ENCODE peak calls at places on chromosomes 11 and 22, in six cellular contexts. R is spleen, A is stomach, K is HCT116, B is transverse colon, W is suprapubic skin. L is an unnamed sample.
A peak's percentile ranks its signal among the peaks of the same experiment; 100 is the strongest.

GRCh38 chr11:125941606-125942275 is 4.1 kb upstream of the VSIG10L2 start:
- DNase-seq in K (peak; percentile 22), A (peak; percentile 70), R (no peak), W (no peak), B (peak; percentile 69), L (peak; percentile 52)

GRCh38 chr22:17366830-17367229 is 2.4 kb upstream of the CECR2 start:
- DNase-seq in R (peak; percentile 81), K (peak; percentile 18), W (no peak), A (no peak), B (peak; percentile 17), L (no peak)

GRCh38 chr11:11752688-11753087 is 89.1 kb upstream of the USP47 start:
- DNase-seq in W (no peak), R (no peak), K (no peak), A (no peak), B (no peak), L (no peak)

GRCh38 chr11:4068962-4069361 is 25.6 kb upstream of the RRM1 start:
- DNase-seq in B (no peak), W (no peak), R (no peak), A (no peak), K (no peak), L (no peak)

GRCh38 chr11:47980093-47980906 is at the start of gene PTPRJ:
- DNase-seq in W (no peak), B (peak; percentile 63), R (peak; percentile 93), K (no peak), A (peak; percentile 70), L (peak; percentile 75)

GRCh38 chr22:45477366-45478107 is 25.1 kb upstream of the FBLN1 start:
- DNase-seq in A (no peak), W (no peak), K (no peak), B (no peak), R (peak; percentile 31), L (no peak)

GRCh38 chr22:28442264-28442950 is 237.2 kb downstream of the TTC28 start:
- DNase-seq in W (peak; percentile 83), B (peak; percentile 78), R (peak; percentile 90), K (peak; percentile 6), A (peak; percentile 85), L (peak; percentile 64)

GRCh38 chr11:980438-981365 is 55.0 kb downstream of the AP2A2 start:
- DNase-seq in K (no peak), W (no peak), A (peak; percentile 36), B (no peak), R (no peak), L (no peak)

GRCh38 chr11:12829536-12830314 is 155.5 kb downstream of the TEAD1 start:
- DNase-seq in A (no peak), B (no peak), K (no peak), W (no peak), R (no peak), L (no peak)
- TF ChIP-seq POLR2A in A (no peak), B (no peak), K (no peak), W (no peak), R (no peak), L (no peak)

GRCh38 chr11:61797263-61797944 is 4.7 kb downstream of the FEN1 start:
- DNase-seq in K (peak; percentile 76), R (peak; percentile 76), B (peak; percentile 83), A (peak; percentile 83), W (no peak), L (no peak)
- TF ChIP-seq POLR2AphosphoS5 in K (peak; percentile 61), R (no peak), B (no peak), A (peak; percentile 48), W (no peak), L (no peak)

DNA sequence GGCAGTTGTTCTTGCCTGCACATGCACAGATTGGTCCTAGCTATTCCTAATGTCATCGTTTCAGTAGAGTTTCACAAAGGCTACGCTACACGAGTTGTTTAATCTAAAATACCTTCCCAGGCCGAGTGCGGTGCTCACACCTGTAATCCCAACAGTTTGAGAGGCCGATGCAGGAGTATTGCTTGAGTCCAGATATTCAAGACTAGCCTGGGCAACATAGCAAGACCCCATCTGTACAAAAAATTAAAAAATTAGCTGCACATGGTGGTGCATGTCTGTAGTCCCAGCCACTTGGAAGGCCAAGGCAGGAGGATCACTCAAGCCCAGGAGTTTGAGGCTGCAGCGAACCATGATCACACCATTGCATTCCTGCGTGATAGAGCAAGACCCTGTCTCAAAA is 56.2 kb downstream of the TNRC6B start:
- DNase-seq in R (no peak), B (no peak), K (no peak), A (no peak), W (no peak), L (no peak)
- TF ChIP-seq POLR2A in R (no peak), B (no peak), K (no peak), A (no peak), W (no peak), L (no peak)

DNA sequence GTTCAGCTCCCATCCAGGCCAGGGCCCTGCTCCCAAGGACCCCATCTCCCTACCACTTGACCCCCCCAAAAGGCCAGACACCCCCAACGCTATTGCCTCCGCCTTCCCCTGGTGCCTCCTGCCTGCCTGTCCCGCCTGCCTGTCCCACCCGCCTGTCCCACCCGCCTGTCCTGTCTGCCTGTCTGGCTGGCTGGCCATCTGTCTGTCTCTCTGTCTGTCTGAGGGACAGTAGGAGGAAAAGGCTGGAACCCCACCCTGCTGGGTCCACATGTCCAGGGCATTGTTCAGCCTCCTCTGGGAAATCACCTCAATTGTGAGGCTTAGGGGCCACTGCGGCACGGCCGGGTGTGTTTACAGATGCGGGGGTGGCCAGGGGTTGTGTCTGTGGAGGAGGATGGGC is 25.3 kb upstream of the CBX7 start:
- DNase-seq in R (peak; percentile 79), A (no peak), W (peak; percentile 82), B (no peak), K (no peak), L (no peak)
- TF ChIP-seq POLR2AphosphoS5 in R (no peak), A (no peak), W (no peak), B (no peak), K (no peak), L (no peak)

GRCh38 chr11:72225411-72225951 is 914 bp downstream of the INPPL1 start:
- DNase-seq in W (no peak), R (peak; percentile 80), A (no peak), B (no peak), K (no peak), L (no peak)
- TF ChIP-seq POLR2A in W (no peak), R (no peak), A (no peak), B (no peak), K (no peak), L (no peak)

DNA sequence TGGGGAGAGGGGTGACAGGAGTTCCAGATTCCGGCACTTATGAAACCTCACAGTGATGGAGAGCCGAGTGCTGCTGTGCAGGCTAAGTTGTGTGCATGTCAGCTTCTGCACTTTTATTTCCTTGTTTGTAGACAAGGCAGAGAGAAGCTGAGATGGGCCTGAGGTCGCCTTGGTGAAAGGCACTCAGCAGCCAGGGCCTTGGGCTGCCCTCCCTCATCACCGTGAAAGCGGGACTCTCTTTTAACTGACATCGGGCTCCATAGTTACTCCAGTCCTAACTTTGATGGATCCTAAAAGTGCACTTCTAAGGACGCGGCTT is 7.6 kb downstream of the CD81 start:
- DNase-seq in R (no peak), W (no peak), A (no peak), K (no peak), B (no peak), L (no peak)
- TF ChIP-seq POLR2AphosphoS5 in R (no peak), W (no peak), A (no peak), K (no peak), B (no peak), L (no peak)

GRCh38 chr11:102268985-102269470 is 48.3 kb upstream of the BIRC3 start:
- DNase-seq in B (no peak), A (no peak), R (no peak), W (no peak), K (no peak), L (no peak)
- TF ChIP-seq POLR2A in B (no peak), A (no peak), R (no peak), W (no peak), K (no peak), L (no peak)

GRCh38 chr11:26839911-26840705 is 118.2 kb upstream of the SLC5A12 start:
- DNase-seq in W (no peak), B (no peak), R (no peak), A (no peak), K (no peak), L (no peak)

GRCh38 chr11:26834601-26835000 is 112.7 kb upstream of the SLC5A12 start:
- DNase-seq in W (no peak), A (no peak), K (no peak), R (no peak), B (no peak), L (no peak)

GRCh38 chr11:26841818-26842457 is 120.1 kb upstream of the SLC5A12 start:
- DNase-seq in A (no peak), R (no peak), K (no peak), W (no peak), B (no peak), L (no peak)

GRCh38 chr11:26842458-26842841 is 120.6 kb upstream of the SLC5A12 start:
- DNase-seq in K (no peak), A (no peak), R (no peak), W (no peak), B (no peak), L (no peak)

GRCh38 chr11:26837154-26837553 is 115.3 kb upstream of the SLC5A12 start:
- DNase-seq in A (no peak), W (no peak), R (no peak), K (no peak), B (no peak), L (no peak)
- TF ChIP-seq POLR2AphosphoS5 in A (no peak), W (no peak), R (no peak), K (no peak), B (no peak), L (no peak)

GRCh38 chr11:21771097-21771496 is 421.8 kb upstream of the ANO5 start:
- DNase-seq in A (no peak), K (no peak), B (no peak), R (no peak), W (no peak), L (no peak)
- TF ChIP-seq POLR2A in A (no peak), K (no peak), B (no peak), R (no peak), W (no peak), L (no peak)

L was measured in GM12892.